ENCODE peak calls at places on chromosomes 6 and 20, in four cellular contexts. One of them, this sample, is unnamed.

GRCh38 chr6:159467473-159468041 is 225.5 kb downstream of the SOD2 start:
- DNase-seq in Panc1: no peak
- DNase-seq in spleen: no peak
- DNase-seq in CD8-positive, alpha-beta memory T cell: no peak
- DNase-seq in this sample: no peak

GRCh38 chr6:19538086-19538485 is 299.1 kb upstream of the ID4 start:
- DNase-seq in Panc1: no peak
- DNase-seq in spleen: no peak
- DNase-seq in CD8-positive, alpha-beta memory T cell: no peak
- DNase-seq in this sample: peak; percentile 91

GRCh38 chr6:144931172-144932035 is 646.3 kb downstream of the UTRN start:
- DNase-seq in Panc1: peak; percentile 25
- DNase-seq in spleen: no peak
- DNase-seq in CD8-positive, alpha-beta memory T cell: no peak
- DNase-seq in this sample: no peak

GRCh38 chr6:161908872-161909271 is 635.0 kb upstream of the AGPAT4 start:
- DNase-seq in Panc1: no peak
- DNase-seq in spleen: no peak
- DNase-seq in CD8-positive, alpha-beta memory T cell: no peak
- DNase-seq in this sample: no peak

GRCh38 chr20:6006603-6006949 is 47.3 kb downstream of the LRRN4 start:
- DNase-seq in Panc1: no peak
- DNase-seq in spleen: no peak
- DNase-seq in CD8-positive, alpha-beta memory T cell: no peak
- DNase-seq in this sample: no peak

GRCh38 chr20:19937651-19938420 is 79.3 kb upstream of the NAA20 start:
- DNase-seq in Panc1: no peak
- DNase-seq in spleen: no peak
- DNase-seq in CD8-positive, alpha-beta memory T cell: no peak
- DNase-seq in this sample: no peak

GRCh38 chr6:135002229-135002844 is 52.3 kb downstream of the HBS1L start:
- DNase-seq in Panc1: no peak
- DNase-seq in spleen: no peak
- DNase-seq in CD8-positive, alpha-beta memory T cell: no peak
- DNase-seq in this sample: no peak

GRCh38 chr6:133756046-133756445 is 132.9 kb upstream of the TCF21 start:
- DNase-seq in Panc1: no peak
- DNase-seq in spleen: no peak
- DNase-seq in CD8-positive, alpha-beta memory T cell: no peak
- DNase-seq in this sample: no peak

GRCh38 chr20:62655291-62656204 is 13.2 kb downstream of the SLCO4A1 start:
- DNase-seq in Panc1: no peak
- DNase-seq in spleen: no peak
- DNase-seq in CD8-positive, alpha-beta memory T cell: no peak
- DNase-seq in this sample: no peak

GRCh38 chr20:62493253-62493885 is 17.6 kb upstream of the GATA5 start:
- DNase-seq in Panc1: no peak
- DNase-seq in spleen: no peak
- DNase-seq in CD8-positive, alpha-beta memory T cell: no peak
- DNase-seq in this sample: no peak

GRCh38 chr6:100433726-100434435 is 30.8 kb downstream of the SIM1 start:
- DNase-seq in Panc1: no peak
- DNase-seq in spleen: no peak
- DNase-seq in CD8-positive, alpha-beta memory T cell: no peak
- DNase-seq in this sample: no peak

GRCh38 chr6:141133346-141133745 is 999.4 kb upstream of the GJE1 start:
- DNase-seq in Panc1: no peak
- DNase-seq in spleen: no peak
- DNase-seq in CD8-positive, alpha-beta memory T cell: no peak
- DNase-seq in this sample: no peak

GRCh38 chr6:36625161-36625919 is 31.2 kb downstream of the SRSF3 start:
- DNase-seq in Panc1: no peak
- DNase-seq in spleen: peak; percentile 7
- DNase-seq in CD8-positive, alpha-beta memory T cell: no peak
- DNase-seq in this sample: no peak

GRCh38 chr6:121247386-121247785 is 86.9 kb downstream of the TBC1D32 start:
- DNase-seq in Panc1: no peak
- DNase-seq in spleen: no peak
- DNase-seq in CD8-positive, alpha-beta memory T cell: no peak
- DNase-seq in this sample: no peak

GRCh38 chr20:50122763-50123162 is 9.8 kb upstream of the UBE2V1 start:
- DNase-seq in Panc1: no peak
- DNase-seq in spleen: no peak
- DNase-seq in CD8-positive, alpha-beta memory T cell: no peak
- DNase-seq in this sample: peak; percentile 16

GRCh38 chr6:1144842-1145755 is 166.8 kb upstream of the FOXQ1 start:
- DNase-seq in Panc1: no peak
- DNase-seq in spleen: no peak
- DNase-seq in CD8-positive, alpha-beta memory T cell: no peak
- DNase-seq in this sample: no peak

GRCh38 chr6:142601427-142601826 is 299.6 kb downstream of the ADGRG6 start:
- DNase-seq in Panc1: no peak
- DNase-seq in spleen: no peak
- DNase-seq in CD8-positive, alpha-beta memory T cell: no peak
- DNase-seq in this sample: no peak

GRCh38 chr6:126312013-126312665 is 27.8 kb upstream of the CENPW start:
- DNase-seq in Panc1: no peak
- DNase-seq in spleen: no peak
- DNase-seq in CD8-positive, alpha-beta memory T cell: no peak
- DNase-seq in this sample: no peak

GRCh38 chr6:155117266-155117665 is 122.2 kb downstream of the TIAM2 start:
- DNase-seq in Panc1: no peak
- DNase-seq in spleen: no peak
- DNase-seq in CD8-positive, alpha-beta memory T cell: no peak
- DNase-seq in this sample: no peak

GRCh38 chr6:130525378-130525777 is 159.6 kb downstream of the TMEM200A start:
- DNase-seq in Panc1: no peak
- DNase-seq in spleen: no peak
- DNase-seq in CD8-positive, alpha-beta memory T cell: no peak
- DNase-seq in this sample: no peak

DNA sequence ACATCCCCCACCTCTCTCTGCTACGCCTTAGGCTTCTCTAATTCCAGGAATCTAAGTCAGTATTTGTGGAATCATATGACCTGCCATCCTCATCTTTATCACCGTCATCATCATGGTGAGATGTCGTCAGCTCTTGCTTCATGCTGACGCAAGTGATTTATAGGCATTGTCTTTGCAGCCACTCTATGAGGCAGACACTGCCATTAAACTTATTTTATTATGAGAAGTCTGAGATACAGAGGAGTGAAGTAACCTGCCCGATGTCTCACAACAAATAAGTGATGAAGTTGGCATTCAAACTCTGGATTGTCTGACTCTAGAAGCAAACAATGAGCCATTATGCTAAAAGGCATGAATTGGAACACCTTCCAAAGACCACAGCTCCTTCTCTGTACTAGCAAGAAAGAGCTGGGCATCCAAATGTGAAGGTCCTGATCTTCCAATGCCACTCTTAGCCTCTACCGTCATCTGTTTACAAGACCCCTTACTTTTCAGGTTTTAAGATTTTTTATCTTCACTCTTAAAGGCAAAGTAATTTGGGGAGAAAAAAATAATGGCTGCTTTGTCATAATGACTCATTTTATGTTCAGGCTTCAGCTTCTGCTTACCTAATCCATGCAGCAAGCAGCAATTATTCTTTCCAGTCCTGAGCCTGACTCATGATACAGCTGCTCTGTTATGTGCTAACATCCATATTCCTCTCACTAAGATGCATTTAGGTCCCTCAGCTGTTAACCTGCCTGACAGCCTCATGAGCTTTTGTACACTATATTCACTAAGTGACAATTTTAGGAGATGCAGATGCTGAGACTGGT is 113.7 kb upstream of the BCLAF1 start:
- DNase-seq in Panc1: peak; percentile 86
- DNase-seq in spleen: no peak
- DNase-seq in CD8-positive, alpha-beta memory T cell: no peak
- DNase-seq in this sample: peak; percentile 67
- H3K4me3 ChIP-seq in Panc1: no peak overlapping the region
- H3K4me3 ChIP-seq in spleen: no peak overlapping the region
- H3K4me3 ChIP-seq in CD8-positive, alpha-beta memory T cell: no peak overlapping the region
- H3K4me3 ChIP-seq in this sample: no peak overlapping the region

DNA sequence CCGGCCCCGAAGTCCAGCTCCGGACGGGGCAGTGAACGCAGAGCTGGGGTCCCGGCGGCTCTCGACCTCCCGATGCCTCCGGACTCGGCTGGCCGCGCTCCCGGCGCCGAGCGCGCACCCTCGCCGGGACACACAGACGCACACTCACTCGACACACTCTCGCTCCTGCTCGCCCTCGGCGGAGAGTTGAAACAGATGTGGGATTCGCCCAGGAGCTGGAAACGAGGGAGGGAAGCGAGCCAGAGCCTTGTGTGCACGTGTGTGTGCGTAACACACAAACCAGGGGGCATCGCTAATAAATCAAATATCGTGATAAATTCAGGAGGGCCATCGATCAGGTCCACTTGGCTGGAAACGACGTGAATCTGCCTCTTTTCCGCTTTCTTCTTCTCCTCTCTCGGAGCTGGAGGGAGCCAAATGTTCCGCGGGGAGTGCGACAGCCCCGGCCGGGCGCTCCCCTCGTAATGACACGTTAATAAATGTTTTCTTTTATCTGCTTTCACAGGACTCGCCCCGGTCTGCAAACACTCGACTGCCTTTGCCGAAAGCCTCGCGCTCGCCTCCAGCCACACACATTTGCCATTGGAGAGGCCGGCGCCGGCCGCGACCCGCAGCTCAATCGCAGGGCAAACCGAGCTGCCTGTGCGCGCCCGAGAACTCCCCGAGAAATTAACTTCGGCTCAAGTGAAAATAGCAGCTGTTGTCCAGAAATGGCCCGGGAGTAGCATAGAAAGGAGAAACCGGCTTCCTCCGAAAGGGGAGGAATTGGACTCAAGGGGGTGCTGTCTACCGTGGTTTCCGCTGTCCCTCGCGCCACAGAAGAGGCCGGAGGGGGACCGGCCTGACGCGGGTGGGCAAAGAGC is 850 bp upstream of the SULF2 start:
- DNase-seq in Panc1: no peak
- DNase-seq in spleen: no peak
- DNase-seq in CD8-positive, alpha-beta memory T cell: no peak
- DNase-seq in this sample: no peak
- H3K4me3 ChIP-seq in Panc1: peak overlapping the region; percentile 42
- H3K4me3 ChIP-seq in spleen: peak overlapping the region; percentile 35
- H3K4me3 ChIP-seq in CD8-positive, alpha-beta memory T cell: no peak overlapping the region
- H3K4me3 ChIP-seq in this sample: peak overlapping the region; percentile 93

DNA sequence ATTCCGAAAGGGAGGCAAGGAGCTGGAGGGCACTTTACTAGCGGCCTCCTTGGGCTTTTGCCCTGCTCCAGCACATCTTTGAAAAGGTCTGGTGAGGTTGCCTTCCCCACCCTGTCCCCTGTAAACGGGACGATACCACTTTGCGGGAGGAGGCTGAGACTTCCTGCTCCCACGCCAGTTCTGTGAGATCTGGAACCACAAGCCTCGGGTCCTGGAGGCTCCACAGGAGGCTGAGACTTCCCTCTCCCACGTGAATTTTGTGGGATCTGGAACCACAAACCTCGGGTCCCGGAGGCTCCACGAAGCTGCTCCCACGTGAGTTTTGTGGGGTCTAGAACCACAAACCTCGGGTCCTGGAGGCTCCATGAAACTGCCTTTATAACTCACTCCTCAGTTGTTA is 209.3 kb downstream of the DLL1 start:
- DNase-seq in Panc1: no peak
- DNase-seq in spleen: peak; percentile 22
- DNase-seq in CD8-positive, alpha-beta memory T cell: no peak
- DNase-seq in this sample: no peak
- H3K4me3 ChIP-seq in Panc1: no peak overlapping the region
- H3K4me3 ChIP-seq in spleen: no peak overlapping the region
- H3K4me3 ChIP-seq in CD8-positive, alpha-beta memory T cell: no peak overlapping the region
- H3K4me3 ChIP-seq in this sample: no peak overlapping the region

GRCh38 chr6:138105446-138105845 is 1.8 kb downstream of the PERP start:
- DNase-seq in Panc1: no peak
- DNase-seq in spleen: no peak
- DNase-seq in CD8-positive, alpha-beta memory T cell: no peak
- DNase-seq in this sample: peak; percentile 74
- H3K4me3 ChIP-seq in Panc1: peak overlapping the region; percentile 90
- H3K4me3 ChIP-seq in spleen: no peak overlapping the region
- H3K4me3 ChIP-seq in CD8-positive, alpha-beta memory T cell: no peak overlapping the region
- H3K4me3 ChIP-seq in this sample: peak overlapping the region; percentile 84

GRCh38 chr6:168526841-168527281 is 85.9 kb downstream of the SMOC2 start:
- DNase-seq in Panc1: no peak
- DNase-seq in spleen: no peak
- DNase-seq in CD8-positive, alpha-beta memory T cell: no peak
- DNase-seq in this sample: no peak
- H3K4me3 ChIP-seq in Panc1: no peak overlapping the region
- H3K4me3 ChIP-seq in spleen: no peak overlapping the region
- H3K4me3 ChIP-seq in CD8-positive, alpha-beta memory T cell: no peak overlapping the region
- H3K4me3 ChIP-seq in this sample: no peak overlapping the region

GRCh38 chr6:87699576-87699975 is 2.5 kb downstream of the AKIRIN2 start:
- DNase-seq in Panc1: no peak
- DNase-seq in spleen: no peak
- DNase-seq in CD8-positive, alpha-beta memory T cell: no peak
- DNase-seq in this sample: no peak
- H3K4me3 ChIP-seq in Panc1: peak overlapping the region; percentile 89
- H3K4me3 ChIP-seq in spleen: peak overlapping the region; percentile 75
- H3K4me3 ChIP-seq in CD8-positive, alpha-beta memory T cell: peak overlapping the region; percentile 82
- H3K4me3 ChIP-seq in this sample: peak overlapping the region; percentile 85

GRCh38 chr6:4078830-4079471 is at the start of gene FAM217A:
- DNase-seq in Panc1: no peak
- DNase-seq in spleen: no peak
- DNase-seq in CD8-positive, alpha-beta memory T cell: no peak
- DNase-seq in this sample: no peak
- H3K4me3 ChIP-seq in Panc1: no peak within 1 kb of the TSS
- H3K4me3 ChIP-seq in spleen: no peak within 1 kb of the TSS
- H3K4me3 ChIP-seq in CD8-positive, alpha-beta memory T cell: no peak within 1 kb of the TSS
- H3K4me3 ChIP-seq in this sample: no peak within 1 kb of the TSS

DNA sequence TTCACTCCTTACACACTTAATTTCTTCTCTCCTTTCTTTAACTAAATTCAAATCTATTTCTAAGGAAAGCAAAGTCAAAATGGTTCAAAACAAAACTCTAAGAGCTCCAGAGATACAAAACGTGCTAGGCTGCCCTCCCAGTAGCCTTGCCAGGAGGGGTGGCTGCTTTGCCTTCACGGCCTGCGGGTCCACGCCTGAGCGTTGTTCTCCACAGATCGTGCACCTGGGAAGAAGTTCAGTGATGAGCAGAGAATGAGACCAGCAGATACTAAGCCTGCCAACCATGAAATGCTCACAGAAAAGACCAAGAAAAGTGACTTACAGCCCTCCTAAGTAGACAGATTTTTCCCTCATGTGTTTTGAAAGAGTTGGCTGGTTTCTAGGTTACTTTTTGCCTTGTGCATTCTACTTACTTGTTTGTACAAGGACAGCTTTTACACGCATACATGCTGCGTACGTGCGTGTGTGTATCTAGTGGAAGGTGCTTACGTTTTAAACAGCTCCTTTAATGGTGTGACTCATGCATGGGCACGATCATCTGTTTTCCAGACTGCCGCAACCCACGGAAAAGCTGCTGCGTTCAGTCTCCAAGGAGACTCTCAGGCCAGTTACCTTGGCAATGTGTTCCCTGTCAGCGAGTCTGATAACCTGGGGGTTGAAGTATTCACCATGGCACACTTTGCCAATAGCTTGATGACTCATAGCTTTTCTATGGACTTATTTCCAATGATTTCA is 32.4 kb upstream of the PBOV1 start:
- DNase-seq in Panc1: no peak
- DNase-seq in spleen: no peak
- DNase-seq in CD8-positive, alpha-beta memory T cell: no peak
- DNase-seq in this sample: peak; percentile 60
- H3K4me3 ChIP-seq in Panc1: no peak overlapping the region
- H3K4me3 ChIP-seq in spleen: no peak overlapping the region
- H3K4me3 ChIP-seq in CD8-positive, alpha-beta memory T cell: no peak overlapping the region
- H3K4me3 ChIP-seq in this sample: no peak overlapping the region

This sample was measured in RWPE2.